ENCODE peak calls at places on chromosomes 7 and 10, in four cellular contexts. One of them, this sample, is unnamed. For H3K9me3, the result is how much of the 10 kb centered on the place peaks cover.

GRCh38 chr7:139034855-139035587 is 821 bp downstream of the ZC3HAV1L start:
- DNase-seq in suprapubic skin: no peak
- DNase-seq in AG04450: no peak
- DNase-seq in CD4-positive, alpha-beta memory T cell: no peak
- DNase-seq in this sample: peak

GRCh38 chr10:72087392-72087968 is 871 bp downstream of the SPOCK2 start:
- DNase-seq in suprapubic skin: no peak
- DNase-seq in AG04450: no peak
- DNase-seq in CD4-positive, alpha-beta memory T cell: peak
- DNase-seq in this sample: no peak

GRCh38 chr7:155001756-155002410 is 1.0 kb downstream of the PAXIP1 start:
- DNase-seq in suprapubic skin: no peak
- DNase-seq in AG04450: no peak
- DNase-seq in CD4-positive, alpha-beta memory T cell: no peak
- DNase-seq in this sample: no peak

GRCh38 chr7:151880688-151881087 is 3.8 kb upstream of the PRKAG2 start:
- DNase-seq in suprapubic skin: no peak
- DNase-seq in AG04450: no peak
- DNase-seq in CD4-positive, alpha-beta memory T cell: no peak
- DNase-seq in this sample: no peak

GRCh38 chr10:89373916-89374711 is 3.7 kb upstream of the IFIT1B start:
- DNase-seq in suprapubic skin: peak
- DNase-seq in AG04450: no peak
- DNase-seq in CD4-positive, alpha-beta memory T cell: no peak
- DNase-seq in this sample: no peak

GRCh38 chr10:96509017-96509641 is 4.6 kb downstream of the TLL2 start:
- DNase-seq in suprapubic skin: peak
- DNase-seq in AG04450: no peak
- DNase-seq in CD4-positive, alpha-beta memory T cell: no peak
- DNase-seq in this sample: no peak

GRCh38 chr7:142372727-142373126 is 114.9 kb upstream of the PRSS58 start:
- DNase-seq in suprapubic skin: no peak
- DNase-seq in AG04450: no peak
- DNase-seq in CD4-positive, alpha-beta memory T cell: no peak
- DNase-seq in this sample: no peak

GRCh38 chr10:111076191-111076681 is 593 bp upstream of the ADRA2A start:
- DNase-seq in suprapubic skin: no peak
- DNase-seq in AG04450: no peak
- DNase-seq in CD4-positive, alpha-beta memory T cell: peak
- DNase-seq in this sample: no peak

GRCh38 chr7:57215423-57215822 is 83.2 kb upstream of the ZNF479 start:
- DNase-seq in suprapubic skin: no peak
- DNase-seq in AG04450: no peak
- DNase-seq in CD4-positive, alpha-beta memory T cell: no peak
- DNase-seq in this sample: no peak

GRCh38 chr7:57220746-57221145 is 88.5 kb upstream of the ZNF479 start:
- DNase-seq in suprapubic skin: no peak
- DNase-seq in AG04450: no peak
- DNase-seq in CD4-positive, alpha-beta memory T cell: no peak
- DNase-seq in this sample: no peak

GRCh38 chr7:57218196-57218716 is 86.0 kb upstream of the ZNF479 start:
- DNase-seq in suprapubic skin: no peak
- DNase-seq in AG04450: no peak
- DNase-seq in CD4-positive, alpha-beta memory T cell: no peak
- DNase-seq in this sample: no peak

GRCh38 chr7:57211428-57212100 is 79.3 kb upstream of the ZNF479 start:
- DNase-seq in suprapubic skin: no peak
- DNase-seq in AG04450: no peak
- DNase-seq in CD4-positive, alpha-beta memory T cell: no peak
- DNase-seq in this sample: no peak

DNA sequence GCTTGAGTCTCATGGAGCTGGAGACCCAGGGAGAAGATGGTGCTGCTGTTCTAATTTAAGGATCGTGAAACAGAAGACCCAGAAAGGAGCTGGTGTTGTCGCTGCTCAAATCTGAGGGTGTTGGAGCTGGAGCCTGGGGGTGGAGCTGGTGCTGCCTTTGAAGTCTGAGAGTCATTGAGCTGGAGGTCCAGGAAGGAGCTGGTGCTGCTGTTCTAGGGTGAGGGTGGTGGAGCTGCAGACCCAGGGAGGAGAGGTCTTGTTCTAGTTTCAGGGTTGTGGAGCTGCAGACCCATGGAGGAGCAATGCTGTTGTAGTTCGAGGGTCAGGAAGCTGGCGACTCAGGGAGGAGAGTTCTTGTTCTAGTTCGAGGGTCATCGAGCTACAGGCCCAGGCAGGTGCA is 84.1 kb upstream of the ZNF479 start:
- DNase-seq in suprapubic skin: peak
- DNase-seq in AG04450: no peak
- DNase-seq in CD4-positive, alpha-beta memory T cell: no peak
- DNase-seq in this sample: no peak
- H3K9me3 ChIP-seq in suprapubic skin: under half
- H3K9me3 ChIP-seq in AG04450: half or more
- H3K9me3 ChIP-seq in CD4-positive, alpha-beta memory T cell: under half
- H3K9me3 ChIP-seq in this sample: under half

GRCh38 chr7:57415326-57415725 is 34.7 kb upstream of the ZNF716 start:
- DNase-seq in suprapubic skin: no peak
- DNase-seq in AG04450: no peak
- DNase-seq in CD4-positive, alpha-beta memory T cell: no peak
- DNase-seq in this sample: no peak

GRCh38 chr7:57414852-57415251 is 35.1 kb upstream of the ZNF716 start:
- DNase-seq in suprapubic skin: no peak
- DNase-seq in AG04450: no peak
- DNase-seq in CD4-positive, alpha-beta memory T cell: no peak
- DNase-seq in this sample: no peak

GRCh38 chr7:57414415-57414814 is 35.6 kb upstream of the ZNF716 start:
- DNase-seq in suprapubic skin: no peak
- DNase-seq in AG04450: no peak
- DNase-seq in CD4-positive, alpha-beta memory T cell: no peak
- DNase-seq in this sample: no peak

GRCh38 chr7:57416601-57417358 is 33.2 kb upstream of the ZNF716 start:
- DNase-seq in suprapubic skin: no peak
- DNase-seq in AG04450: no peak
- DNase-seq in CD4-positive, alpha-beta memory T cell: no peak
- DNase-seq in this sample: no peak

DNA sequence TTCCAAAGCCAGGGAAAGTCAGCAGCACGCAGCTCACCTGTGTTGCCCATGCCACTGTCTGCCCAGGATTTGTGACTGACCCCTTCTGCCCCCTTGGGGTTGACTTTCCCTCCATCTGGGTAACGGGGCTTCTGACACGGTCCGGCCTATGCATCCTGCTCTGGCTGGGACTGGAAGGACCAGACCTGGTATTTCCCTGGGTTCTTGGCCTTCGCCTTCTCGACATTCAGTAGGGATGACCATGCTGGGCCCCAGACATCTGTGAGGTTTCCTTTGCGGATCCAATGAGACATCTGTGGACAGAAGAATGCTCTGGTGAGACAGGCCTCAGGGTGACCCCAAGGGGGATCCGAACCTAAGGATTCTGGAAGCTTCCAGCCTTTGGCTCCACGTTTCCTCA is 34.2 kb upstream of the ZNF716 start:
- DNase-seq in suprapubic skin: no peak
- DNase-seq in AG04450: no peak
- DNase-seq in CD4-positive, alpha-beta memory T cell: no peak
- DNase-seq in this sample: no peak
- H3K9me3 ChIP-seq in suprapubic skin: under half
- H3K9me3 ChIP-seq in AG04450: half or more
- H3K9me3 ChIP-seq in CD4-positive, alpha-beta memory T cell: under half
- H3K9me3 ChIP-seq in this sample: under half

GRCh38 chr7:30572212-30572839 is 22.4 kb upstream of the GARS1 start:
- DNase-seq in suprapubic skin: no peak
- DNase-seq in AG04450: no peak
- DNase-seq in CD4-positive, alpha-beta memory T cell: no peak
- DNase-seq in this sample: no peak

DNA sequence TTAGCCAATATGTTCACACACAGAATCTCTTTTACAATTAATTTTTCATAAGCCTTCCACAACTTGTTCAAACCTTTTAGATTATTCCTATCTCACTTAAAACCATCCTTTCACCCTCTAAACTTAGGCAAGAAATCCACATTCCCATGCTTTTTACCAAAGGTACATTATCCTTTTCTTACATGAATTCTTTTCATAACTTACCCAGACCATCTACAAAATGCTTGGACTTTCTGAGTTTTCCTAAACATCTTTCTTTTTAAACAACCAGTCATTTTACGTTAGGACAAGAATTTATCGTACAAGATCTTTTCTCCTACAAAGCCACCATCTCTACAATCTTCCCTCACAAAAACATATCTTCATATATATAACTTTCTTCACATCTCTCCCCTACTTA is 18.8 kb upstream of the GARS1 start:
- DNase-seq in suprapubic skin: no peak
- DNase-seq in AG04450: no peak
- DNase-seq in CD4-positive, alpha-beta memory T cell: no peak
- DNase-seq in this sample: no peak
- H3K9me3 ChIP-seq in suprapubic skin: under half
- H3K9me3 ChIP-seq in AG04450: under half
- H3K9me3 ChIP-seq in CD4-positive, alpha-beta memory T cell: under half
- H3K9me3 ChIP-seq in this sample: under half

GRCh38 chr7:53771701-53772100 is 736.3 kb downstream of the POM121L12 start:
- DNase-seq in suprapubic skin: no peak
- DNase-seq in AG04450: no peak
- DNase-seq in CD4-positive, alpha-beta memory T cell: no peak
- DNase-seq in this sample: no peak
- H3K9me3 ChIP-seq in suprapubic skin: under half
- H3K9me3 ChIP-seq in AG04450: under half
- H3K9me3 ChIP-seq in CD4-positive, alpha-beta memory T cell: under half
- H3K9me3 ChIP-seq in this sample: under half

DNA sequence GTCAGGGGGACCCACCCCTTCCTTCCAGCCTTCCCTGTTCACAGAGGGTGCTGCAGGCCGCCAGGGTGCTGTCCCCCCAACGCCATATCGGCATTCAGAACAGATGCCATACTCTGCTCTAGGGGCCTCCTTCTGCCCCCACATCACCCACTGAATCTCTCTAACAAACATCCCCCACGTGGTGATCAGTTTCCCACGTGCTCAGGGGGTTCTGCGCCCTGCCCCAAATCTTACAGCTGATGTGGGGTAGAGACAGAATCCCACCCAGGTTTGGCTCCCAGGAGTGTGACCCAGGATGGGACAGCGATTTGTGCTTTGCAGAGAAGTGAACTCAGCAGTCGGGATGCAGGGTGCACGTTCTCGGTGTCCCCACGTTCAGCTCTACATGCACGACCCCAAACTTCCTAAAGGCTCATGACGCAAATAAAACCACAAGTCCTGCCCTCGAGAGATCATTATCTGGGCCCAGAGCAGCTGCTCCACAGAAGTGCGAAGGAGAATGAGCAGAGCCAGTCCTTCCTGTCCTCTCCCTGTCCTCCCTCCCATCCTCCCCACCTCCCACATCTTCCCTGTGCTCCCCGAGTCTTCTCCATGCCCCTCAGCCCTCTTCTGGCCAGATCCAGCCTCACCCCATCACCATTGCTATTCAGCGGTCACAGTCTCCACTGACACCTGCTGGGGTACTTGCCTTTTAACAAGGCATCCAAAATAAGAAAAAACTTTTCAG is 423.4 kb downstream of the DNAJB6 start:
- DNase-seq in suprapubic skin: no peak
- DNase-seq in AG04450: no peak
- DNase-seq in CD4-positive, alpha-beta memory T cell: no peak
- DNase-seq in this sample: no peak
- H3K9me3 ChIP-seq in suprapubic skin: under half
- H3K9me3 ChIP-seq in AG04450: half or more
- H3K9me3 ChIP-seq in CD4-positive, alpha-beta memory T cell: under half
- H3K9me3 ChIP-seq in this sample: under half

GRCh38 chr10:37125191-37125732 is at the start of gene ANKRD30A:
- DNase-seq in suprapubic skin: no peak
- DNase-seq in AG04450: no peak
- DNase-seq in CD4-positive, alpha-beta memory T cell: no peak
- DNase-seq in this sample: no peak
- H3K9me3 ChIP-seq in suprapubic skin: under half
- H3K9me3 ChIP-seq in AG04450: under half
- H3K9me3 ChIP-seq in CD4-positive, alpha-beta memory T cell: under half
- H3K9me3 ChIP-seq in this sample: under half

DNA sequence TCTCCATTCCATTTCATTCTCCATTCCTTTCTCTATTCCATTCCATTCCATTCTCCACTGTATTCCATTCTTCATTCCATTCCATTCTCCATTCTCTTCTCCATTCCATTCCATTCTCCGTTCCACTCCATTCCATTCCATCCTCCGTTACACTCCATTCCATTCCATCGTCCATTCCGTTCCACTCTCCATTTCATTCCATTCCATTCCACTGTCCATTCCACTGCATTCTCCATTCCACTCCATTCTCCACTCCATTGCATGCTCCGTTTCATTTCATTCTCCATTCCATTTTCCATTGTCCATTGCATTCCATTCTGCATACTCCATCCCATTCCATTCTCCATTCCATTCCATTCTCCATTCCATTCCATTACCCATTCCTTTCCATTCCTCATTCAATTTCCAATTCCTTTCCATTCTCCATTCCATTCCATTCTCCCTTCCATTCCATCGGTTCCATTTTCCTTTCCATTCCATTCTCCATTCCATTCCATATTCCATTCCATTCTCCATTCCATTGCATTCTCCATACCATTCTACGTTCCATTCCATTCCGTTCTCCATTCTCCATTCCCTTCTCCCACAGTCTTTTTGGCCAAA is 78.3 kb downstream of the NSUN6 start:
- DNase-seq in suprapubic skin: no peak
- DNase-seq in AG04450: no peak
- DNase-seq in CD4-positive, alpha-beta memory T cell: no peak
- DNase-seq in this sample: no peak
- H3K9me3 ChIP-seq in suprapubic skin: under half
- H3K9me3 ChIP-seq in AG04450: under half
- H3K9me3 ChIP-seq in CD4-positive, alpha-beta memory T cell: under half
- H3K9me3 ChIP-seq in this sample: under half

DNA sequence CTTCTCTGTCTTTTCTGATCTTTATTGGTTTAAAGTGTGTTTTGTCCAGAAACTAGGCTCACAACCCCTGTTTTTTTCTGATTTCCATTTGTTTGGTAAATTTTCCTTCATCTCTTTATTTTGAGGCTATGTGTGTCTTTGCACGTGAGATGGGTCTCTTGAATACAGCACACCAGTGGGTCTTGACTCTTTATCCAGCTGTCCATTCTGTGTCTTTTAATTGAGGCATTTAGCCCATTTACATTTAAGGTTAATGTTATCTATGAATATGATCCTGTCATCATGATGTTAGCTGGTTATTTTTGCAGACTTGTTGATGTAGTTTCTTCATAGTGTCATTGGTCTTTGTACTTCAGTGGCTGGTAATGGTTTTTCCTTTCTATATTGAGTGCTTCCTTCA is 10.1 kb downstream of the TEX36 start:
- DNase-seq in suprapubic skin: no peak
- DNase-seq in AG04450: no peak
- DNase-seq in CD4-positive, alpha-beta memory T cell: no peak
- DNase-seq in this sample: no peak
- H3K9me3 ChIP-seq in suprapubic skin: under half
- H3K9me3 ChIP-seq in AG04450: under half
- H3K9me3 ChIP-seq in CD4-positive, alpha-beta memory T cell: under half
- H3K9me3 ChIP-seq in this sample: under half

GRCh38 chr7:25388681-25389080 is 160.4 kb upstream of the NPVF start:
- DNase-seq in suprapubic skin: no peak
- DNase-seq in AG04450: no peak
- DNase-seq in CD4-positive, alpha-beta memory T cell: no peak
- DNase-seq in this sample: no peak
- H3K9me3 ChIP-seq in suprapubic skin: under half
- H3K9me3 ChIP-seq in AG04450: under half
- H3K9me3 ChIP-seq in CD4-positive, alpha-beta memory T cell: under half
- H3K9me3 ChIP-seq in this sample: under half

This sample was measured in T-helper 17 cell.